ENCODE peak calls at places on chromosome 9, in six cellular contexts. One of them, this sample, is unnamed.

GRCh38 chr9:788777-789176 is 52.7 kb upstream of the DMRT1 start:
- ATAC-seq in A549: no peak
- ATAC-seq in GM12878: no peak
- ATAC-seq in HepG2: no peak
- ATAC-seq in upper lobe of left lung: no peak
- ATAC-seq in K562: no peak
- ATAC-seq in this sample: no peak

GRCh38 chr9:131590449-131590848 is 45.1 kb downstream of the PRRT1B start:
- ATAC-seq in GM12878: no peak
- ATAC-seq in A549: no peak
- ATAC-seq in K562: no peak
- ATAC-seq in upper lobe of left lung: no peak
- ATAC-seq in HepG2: no peak
- ATAC-seq in this sample: no peak

GRCh38 chr9:92887880-92888338 is 10.1 kb upstream of the ZNF484 start:
- ATAC-seq in upper lobe of left lung: no peak
- ATAC-seq in K562: no peak
- ATAC-seq in HepG2: no peak
- ATAC-seq in GM12878: no peak
- ATAC-seq in A549: no peak
- ATAC-seq in this sample: no peak

GRCh38 chr9:73259086-73259696 is 107.5 kb downstream of the ANXA1 start:
- ATAC-seq in A549: no peak
- ATAC-seq in upper lobe of left lung: no peak
- ATAC-seq in K562: no peak
- ATAC-seq in HepG2: no peak
- ATAC-seq in GM12878: peak
- ATAC-seq in this sample: no peak

GRCh38 chr9:97752274-97752673 is 55.1 kb upstream of the XPA start:
- ATAC-seq in K562: no peak
- ATAC-seq in GM12878: no peak
- ATAC-seq in HepG2: no peak
- ATAC-seq in upper lobe of left lung: no peak
- ATAC-seq in A549: no peak
- ATAC-seq in this sample: no peak

GRCh38 chr9:116980582-116980981 is 293.5 kb downstream of the TRIM32 start:
- ATAC-seq in GM12878: no peak
- ATAC-seq in HepG2: no peak
- ATAC-seq in A549: no peak
- ATAC-seq in K562: no peak
- ATAC-seq in upper lobe of left lung: no peak
- ATAC-seq in this sample: no peak

GRCh38 chr9:88777498-88778312 is 213.6 kb upstream of the S1PR3 start:
- ATAC-seq in GM12878: no peak
- ATAC-seq in HepG2: no peak
- ATAC-seq in A549: no peak
- ATAC-seq in K562: peak
- ATAC-seq in upper lobe of left lung: no peak
- ATAC-seq in this sample: no peak

GRCh38 chr9:73170185-73170957 is 18.7 kb downstream of the ANXA1 start:
- ATAC-seq in K562: no peak
- ATAC-seq in GM12878: no peak
- ATAC-seq in HepG2: no peak
- ATAC-seq in upper lobe of left lung: no peak
- ATAC-seq in A549: no peak
- ATAC-seq in this sample: no peak

GRCh38 chr9:115262477-115262876 is 144.5 kb upstream of the TNC start:
- ATAC-seq in upper lobe of left lung: peak
- ATAC-seq in K562: no peak
- ATAC-seq in GM12878: no peak
- ATAC-seq in A549: peak
- ATAC-seq in HepG2: no peak
- ATAC-seq in this sample: no peak

GRCh38 chr9:26034776-26035175 is 356.5 kb upstream of the TUSC1 start:
- ATAC-seq in A549: no peak
- ATAC-seq in K562: no peak
- ATAC-seq in upper lobe of left lung: no peak
- ATAC-seq in GM12878: no peak
- ATAC-seq in HepG2: no peak
- ATAC-seq in this sample: no peak

GRCh38 chr9:71719585-71719984 is 48.7 kb downstream of the CEMIP2 start:
- ATAC-seq in HepG2: no peak
- ATAC-seq in upper lobe of left lung: peak
- ATAC-seq in A549: no peak
- ATAC-seq in K562: no peak
- ATAC-seq in GM12878: no peak
- ATAC-seq in this sample: peak

GRCh38 chr9:121333950-121334773 is 35.9 kb downstream of the STOM start:
- ATAC-seq in HepG2: peak
- ATAC-seq in K562: peak
- ATAC-seq in GM12878: no peak
- ATAC-seq in upper lobe of left lung: no peak
- ATAC-seq in A549: no peak
- ATAC-seq in this sample: peak

GRCh38 chr9:37187269-37187668 is 66.9 kb downstream of the ZCCHC7 start:
- ATAC-seq in upper lobe of left lung: no peak
- ATAC-seq in A549: no peak
- ATAC-seq in GM12878: peak
- ATAC-seq in HepG2: no peak
- ATAC-seq in K562: peak
- ATAC-seq in this sample: no peak

GRCh38 chr9:113969343-113969742 is 93.2 kb downstream of the ZNF618 start:
- ATAC-seq in GM12878: no peak
- ATAC-seq in upper lobe of left lung: no peak
- ATAC-seq in K562: no peak
- ATAC-seq in HepG2: no peak
- ATAC-seq in A549: no peak
- ATAC-seq in this sample: no peak

DNA sequence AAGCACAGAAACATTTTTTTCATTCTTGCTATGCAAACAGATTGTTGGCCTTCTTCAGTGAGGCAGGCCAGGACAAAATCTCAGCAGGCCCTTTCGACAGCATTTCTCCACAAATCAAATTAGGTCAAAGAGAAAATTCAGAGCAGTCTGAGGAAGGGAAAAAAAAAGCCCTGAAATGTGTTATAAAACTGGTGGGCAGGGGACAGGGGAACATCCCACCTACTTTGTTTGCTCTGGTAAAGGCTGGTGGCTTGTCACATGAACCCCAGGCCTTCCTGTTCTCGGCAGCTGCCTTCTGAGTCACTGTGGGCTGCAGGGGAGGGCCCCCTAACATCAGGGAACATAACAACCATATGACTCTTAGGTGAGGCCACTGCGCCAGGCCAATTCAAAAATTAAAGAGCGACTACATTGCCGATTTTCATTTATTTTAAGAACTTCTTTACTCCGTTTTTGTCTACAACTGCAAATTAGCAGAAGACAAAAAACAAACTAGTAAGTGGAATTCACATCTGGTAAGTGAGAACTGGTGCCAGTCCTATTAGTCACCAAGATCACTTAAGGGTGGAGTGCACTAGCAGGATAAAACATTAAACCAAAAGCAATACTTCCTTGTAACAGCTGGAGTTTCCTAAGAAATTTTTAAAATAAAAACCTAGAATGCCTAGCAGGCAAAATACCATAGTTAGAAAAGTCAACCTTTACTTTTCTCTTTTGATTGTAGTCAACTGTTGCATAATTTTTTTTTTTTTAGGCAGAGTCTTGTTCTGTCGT is 46.2 kb upstream of the DENND4C start:
- ATAC-seq in GM12878: peak
- ATAC-seq in HepG2: peak
- ATAC-seq in K562: peak
- ATAC-seq in upper lobe of left lung: peak
- ATAC-seq in A549: peak
- ATAC-seq in this sample: peak
- TF ChIP-seq EP300 in GM12878: peak
- TF ChIP-seq EP300 in HepG2: peak
- TF ChIP-seq EP300 in K562: no peak
- TF ChIP-seq EP300 in upper lobe of left lung: peak
- TF ChIP-seq EP300 in A549: peak
- TF ChIP-seq EP300 in this sample: no peak

DNA sequence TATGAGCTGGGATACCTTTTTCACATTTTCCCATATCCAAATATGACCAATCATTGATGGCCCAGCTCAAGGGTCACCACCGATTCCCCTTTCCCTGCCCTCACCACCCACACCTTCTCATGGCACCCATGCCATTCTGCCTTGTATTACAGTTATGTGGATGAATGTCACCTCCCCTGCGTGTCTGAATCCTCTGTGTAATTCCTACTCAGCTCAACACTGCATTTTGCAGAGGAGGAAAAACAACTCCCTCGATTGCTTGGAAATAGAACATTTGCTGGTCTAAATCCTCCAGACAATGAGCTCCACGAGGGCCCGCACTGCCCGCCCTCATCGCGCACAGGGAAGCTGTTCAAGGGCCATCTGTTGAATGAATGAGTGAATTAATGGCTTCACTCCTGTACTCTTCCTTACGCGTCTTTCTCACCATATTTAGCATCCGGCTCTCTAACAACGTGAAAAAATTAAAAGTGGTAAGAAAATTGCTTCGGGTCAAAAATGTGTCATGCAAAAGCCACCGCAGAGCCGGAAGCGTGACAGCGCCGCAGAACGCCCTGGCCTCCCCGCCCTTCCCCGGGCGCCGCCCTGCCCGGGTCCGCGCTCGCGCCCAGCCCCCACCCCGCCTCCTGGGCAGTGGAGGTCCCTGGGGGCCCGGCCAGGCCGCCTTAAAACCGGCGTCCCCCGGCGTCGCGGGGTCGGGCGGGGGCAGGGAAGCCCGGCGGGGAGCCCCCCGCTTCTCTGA is 703 bp downstream of the SUSD1 start:
- ATAC-seq in upper lobe of left lung: peak
- ATAC-seq in GM12878: peak
- ATAC-seq in A549: peak
- ATAC-seq in HepG2: peak
- ATAC-seq in K562: peak
- ATAC-seq in this sample: peak
- TF ChIP-seq EP300 in upper lobe of left lung: no peak
- TF ChIP-seq EP300 in GM12878: no peak
- TF ChIP-seq EP300 in A549: peak
- TF ChIP-seq EP300 in HepG2: no peak
- TF ChIP-seq EP300 in K562: peak
- TF ChIP-seq EP300 in this sample: no peak

GRCh38 chr9:128553695-128554094 is 1.3 kb downstream of the SPTAN1 start:
- ATAC-seq in GM12878: no peak
- ATAC-seq in upper lobe of left lung: no peak
- ATAC-seq in A549: no peak
- ATAC-seq in HepG2: no peak
- ATAC-seq in K562: no peak
- ATAC-seq in this sample: no peak

GRCh38 chr9:128550770-128551651 is 1.4 kb upstream of the SPTAN1 start:
- ATAC-seq in A549: no peak
- ATAC-seq in GM12878: no peak
- ATAC-seq in upper lobe of left lung: no peak
- ATAC-seq in K562: no peak
- ATAC-seq in HepG2: peak
- ATAC-seq in this sample: no peak

GRCh38 chr9:128552744-128553221 is 396 bp downstream of the SPTAN1 start:
- ATAC-seq in K562: peak
- ATAC-seq in upper lobe of left lung: peak
- ATAC-seq in GM12878: peak
- ATAC-seq in A549: peak
- ATAC-seq in HepG2: peak
- ATAC-seq in this sample: peak

GRCh38 chr9:128551652-128552152 is 685 bp upstream of the SPTAN1 start:
- ATAC-seq in K562: no peak
- ATAC-seq in GM12878: no peak
- ATAC-seq in upper lobe of left lung: no peak
- ATAC-seq in HepG2: no peak
- ATAC-seq in A549: no peak
- ATAC-seq in this sample: peak

DNA sequence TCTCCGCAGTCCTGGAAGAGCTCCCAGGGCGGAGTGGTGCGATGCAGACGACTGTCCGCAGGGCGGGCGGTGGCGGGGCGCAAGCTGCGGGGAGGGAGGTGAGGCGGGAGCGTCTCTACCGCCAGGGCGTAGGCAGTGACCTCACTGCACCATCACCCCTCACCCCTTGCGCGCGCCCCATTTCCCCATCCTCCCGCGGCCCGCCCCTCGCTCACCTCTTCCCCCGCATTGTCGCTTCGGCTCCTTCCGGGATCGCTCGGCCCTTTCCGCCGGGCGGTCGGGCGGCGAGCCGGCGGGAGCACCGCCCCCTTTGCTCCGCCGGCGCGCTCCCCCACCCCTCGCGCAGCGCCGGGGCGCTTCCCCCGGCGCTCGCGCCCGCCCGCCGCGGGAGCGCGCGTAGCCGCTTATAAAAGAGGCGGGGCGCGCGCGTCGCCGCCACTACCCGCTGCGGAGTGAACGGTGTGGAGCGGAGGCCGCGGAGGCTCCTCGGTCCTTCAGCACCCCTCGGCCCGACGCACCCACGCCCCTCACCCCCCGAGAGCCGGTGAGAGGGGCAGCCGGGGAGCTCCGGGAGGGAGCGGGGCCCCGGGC is at the start of gene SPTAN1:
- ATAC-seq in K562: peak
- ATAC-seq in HepG2: peak
- ATAC-seq in A549: peak
- ATAC-seq in GM12878: peak
- ATAC-seq in upper lobe of left lung: peak
- ATAC-seq in this sample: peak
- TF ChIP-seq EP300 in K562: no peak
- TF ChIP-seq EP300 in HepG2: no peak
- TF ChIP-seq EP300 in A549: no peak
- TF ChIP-seq EP300 in GM12878: no peak
- TF ChIP-seq EP300 in upper lobe of left lung: no peak
- TF ChIP-seq EP300 in this sample: no peak

GRCh38 chr9:13485068-13485596 is 205.6 kb upstream of the MPDZ start:
- ATAC-seq in K562: no peak
- ATAC-seq in upper lobe of left lung: peak
- ATAC-seq in A549: peak
- ATAC-seq in HepG2: no peak
- ATAC-seq in GM12878: no peak
- ATAC-seq in this sample: peak
- TF ChIP-seq EP300 in K562: no peak
- TF ChIP-seq EP300 in upper lobe of left lung: no peak
- TF ChIP-seq EP300 in A549: no peak
- TF ChIP-seq EP300 in HepG2: no peak
- TF ChIP-seq EP300 in GM12878: no peak
- TF ChIP-seq EP300 in this sample: no peak

DNA sequence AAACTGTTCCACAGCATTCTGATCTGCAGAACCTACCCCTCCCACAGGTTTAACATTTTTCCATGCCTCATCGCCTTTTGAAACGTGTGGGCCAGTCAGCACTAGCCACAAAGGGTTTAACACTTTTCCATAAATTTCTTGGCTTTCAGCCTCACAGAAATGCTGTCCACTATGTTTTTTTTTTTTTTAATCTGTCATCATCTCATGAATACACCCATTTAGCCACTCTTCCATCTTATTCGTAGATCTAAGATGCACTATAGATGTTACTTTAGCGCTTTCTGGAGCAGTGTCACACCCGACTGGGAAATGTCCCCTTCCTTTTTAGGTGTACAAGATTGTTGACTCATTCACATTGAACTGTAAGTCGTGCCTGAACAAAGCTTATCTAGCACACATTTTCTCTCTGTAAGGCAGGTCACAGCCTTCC is 62.3 kb downstream of the GCNT1 start:
- ATAC-seq in GM12878: no peak
- ATAC-seq in upper lobe of left lung: no peak
- ATAC-seq in A549: no peak
- ATAC-seq in HepG2: no peak
- ATAC-seq in K562: peak
- ATAC-seq in this sample: no peak
- TF ChIP-seq EP300 in GM12878: no peak
- TF ChIP-seq EP300 in upper lobe of left lung: no peak
- TF ChIP-seq EP300 in A549: no peak
- TF ChIP-seq EP300 in HepG2: no peak
- TF ChIP-seq EP300 in K562: no peak
- TF ChIP-seq EP300 in this sample: no peak

This sample was measured in gastroesophageal sphincter.